ENCODE peak calls at places on chromosomes 4 and X, in six cellular contexts. G is A549, K is GM12878, F is K562, Q is upper lobe of left lung, P is HepG2. L is an unnamed sample.

GRCh38 chr4:113024373-113024772 is 25.1 kb upstream of the ANK2 start:
- ATAC-seq in G (no peak), K (no peak), F (no peak), Q (no peak), P (no peak), L (no peak)

GRCh38 chr4:145839151-145839550 is 99.5 kb downstream of the ZNF827 start:
- ATAC-seq in G (no peak), K (no peak), F (no peak), Q (no peak), P (no peak), L (no peak)

GRCh38 chr4:15982833-15983528 is 20.0 kb upstream of the FGFBP2 start:
- ATAC-seq in G (no peak), K (no peak), F (no peak), Q (no peak), P (no peak), L (no peak)

GRCh38 chr4:2175990-2176698 is 65.8 kb downstream of the HAUS3 start:
- ATAC-seq in G (no peak), K (no peak), F (peak), Q (no peak), P (no peak), L (no peak)

GRCh38 chrX:116185163-116185562 is 14.6 kb downstream of the AGTR2 start:
- ATAC-seq in G (no peak), K (no peak), F (no peak), Q (no peak), P (no peak), L (no peak)

GRCh38 chrX:134743121-134743520 is 84.8 kb upstream of the PLAC1 start:
- ATAC-seq in G (no peak), K (no peak), F (no peak), Q (peak), P (no peak), L (no peak)

GRCh38 chr4:44446801-44447562 is 1.6 kb downstream of the KCTD8 start:
- ATAC-seq in G (no peak), K (no peak), F (no peak), Q (no peak), P (no peak), L (no peak)

GRCh38 chrX:70398899-70399298 is 24.2 kb upstream of the GDPD2 start:
- ATAC-seq in G (no peak), K (no peak), F (no peak), Q (no peak), P (peak), L (no peak)

GRCh38 chr4:145935253-145936141 is 3.1 kb downstream of the ZNF827 start:
- ATAC-seq in G (peak), K (peak), F (no peak), Q (peak), P (peak), L (no peak)

GRCh38 chr4:119510750-119511149 is 117.9 kb downstream of the PDE5A start:
- ATAC-seq in G (no peak), K (no peak), F (no peak), Q (no peak), P (no peak), L (peak)
- TF ChIP-seq EP300 in G (no peak), K (no peak), F (no peak), Q (no peak), P (no peak), L (no peak)

DNA sequence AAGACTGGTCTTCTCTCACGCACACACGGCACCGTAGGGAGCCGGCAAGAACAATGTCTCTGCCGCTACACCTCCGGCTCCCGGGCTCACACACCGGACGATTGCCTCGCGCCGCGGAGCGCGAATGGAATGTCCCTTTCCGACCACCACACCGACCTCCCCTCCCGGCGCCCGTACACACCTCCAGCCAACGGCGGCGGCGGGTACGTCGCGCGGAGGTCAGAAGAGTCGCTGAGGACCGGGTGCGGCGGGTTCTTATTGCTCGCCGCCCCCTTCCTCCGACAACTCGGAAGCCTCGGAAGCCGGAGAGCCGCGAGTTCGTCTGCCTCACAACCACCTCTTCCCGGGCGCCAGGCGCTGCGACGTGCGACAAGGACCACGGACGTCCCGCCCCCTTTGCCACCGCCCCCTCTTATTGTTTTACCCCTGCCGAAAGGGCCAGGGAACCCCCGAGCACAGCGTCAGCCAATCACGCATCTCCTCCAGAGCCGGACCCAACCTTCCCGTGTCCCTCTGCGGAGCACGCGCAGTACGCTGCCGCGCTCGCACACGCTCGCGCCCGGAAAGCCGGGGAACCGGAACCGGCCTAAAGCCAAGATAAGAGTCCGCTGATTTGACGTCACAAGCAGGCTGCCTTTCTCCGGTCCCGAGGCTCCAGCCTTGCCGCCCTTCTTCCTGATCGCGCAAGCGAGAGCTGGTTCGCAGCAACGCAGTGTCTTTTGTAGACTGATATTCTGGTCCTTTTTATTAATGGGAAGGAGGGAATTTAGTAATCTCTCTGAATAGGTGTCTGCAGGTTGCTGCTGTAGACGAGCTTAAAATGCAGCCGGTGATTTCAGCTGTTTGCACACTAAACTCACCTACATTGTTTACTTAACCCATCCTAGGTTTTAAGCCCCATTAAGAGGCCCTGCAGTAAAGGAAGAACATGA is at the start of gene G3BP2:
- ATAC-seq in G (peak), K (peak), F (peak), Q (peak), P (peak), L (peak)
- TF ChIP-seq EP300 in G (no peak), K (no peak), F (peak), Q (no peak), P (no peak), L (no peak)

GRCh38 chr4:70721747-70722146 is at the start of gene RUFY3:
- ATAC-seq in G (peak), K (peak), F (peak), Q (peak), P (no peak), L (peak)

GRCh38 chr4:70718811-70719604 is 2.8 kb upstream of the RUFY3 start:
- ATAC-seq in G (no peak), K (no peak), F (no peak), Q (no peak), P (no peak), L (no peak)

GRCh38 chr4:70725633-70726032 is 3.9 kb downstream of the RUFY3 start:
- ATAC-seq in G (no peak), K (no peak), F (no peak), Q (no peak), P (no peak), L (no peak)

GRCh38 chr4:70724463-70724862 is 2.7 kb downstream of the RUFY3 start:
- ATAC-seq in G (no peak), K (no peak), F (no peak), Q (no peak), P (no peak), L (no peak)

GRCh38 chr4:70722199-70722791 is 531 bp downstream of the RUFY3 start:
- ATAC-seq in G (no peak), K (no peak), F (peak), Q (peak), P (no peak), L (no peak)
- TF ChIP-seq EP300 in G (no peak), K (no peak), F (no peak), Q (no peak), P (no peak), L (no peak)

GRCh38 chr4:118765399-118765798 is 70.5 kb downstream of the SEC24D start:
- ATAC-seq in G (peak), K (no peak), F (peak), Q (peak), P (no peak), L (peak)

GRCh38 chr4:118760493-118760892 is 75.3 kb downstream of the METTL14 start:
- ATAC-seq in G (no peak), K (peak), F (no peak), Q (no peak), P (no peak), L (no peak)

GRCh38 chr4:118761387-118762016 is 74.4 kb downstream of the SEC24D start:
- ATAC-seq in G (no peak), K (no peak), F (no peak), Q (no peak), P (no peak), L (no peak)

GRCh38 chr4:118762146-118762545 is 73.8 kb downstream of the SEC24D start:
- ATAC-seq in G (no peak), K (no peak), F (no peak), Q (no peak), P (no peak), L (no peak)

DNA sequence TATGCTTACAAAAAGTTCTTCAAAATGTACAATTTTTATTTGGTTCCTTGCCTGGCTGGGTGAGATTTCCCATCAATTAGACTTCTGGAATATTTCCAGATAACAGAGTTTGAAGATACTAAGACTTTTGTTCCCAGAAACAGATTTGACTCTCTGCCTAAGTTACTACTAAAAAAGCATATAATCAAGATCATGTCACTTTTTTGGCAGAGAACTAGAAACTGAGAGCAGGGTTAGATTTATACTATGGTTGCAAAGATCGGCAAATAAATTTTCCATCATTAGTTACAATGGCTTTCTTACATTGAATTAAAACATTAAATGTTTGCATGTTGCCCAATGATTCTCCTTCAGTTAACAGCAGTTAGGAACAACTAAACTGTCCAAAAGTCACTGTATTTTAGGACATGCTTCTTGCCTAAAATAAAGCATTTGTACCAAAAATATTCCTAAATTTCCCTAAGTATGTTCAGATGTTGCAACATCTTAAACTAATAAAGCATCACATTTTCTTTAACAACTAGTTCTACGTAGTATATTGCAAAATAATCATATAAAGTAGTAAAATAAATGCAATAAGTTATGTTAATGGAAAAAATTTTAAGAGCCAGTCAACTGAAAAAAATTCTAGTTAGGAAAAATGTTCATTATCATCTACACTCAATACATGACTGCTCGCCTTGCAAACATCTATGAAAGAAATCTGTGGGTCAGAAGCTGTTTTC is 73.0 kb downstream of the SEC24D start:
- ATAC-seq in G (no peak), K (no peak), F (no peak), Q (no peak), P (no peak), L (no peak)
- TF ChIP-seq EP300 in G (no peak), K (no peak), F (no peak), Q (no peak), P (no peak), L (no peak)

DNA sequence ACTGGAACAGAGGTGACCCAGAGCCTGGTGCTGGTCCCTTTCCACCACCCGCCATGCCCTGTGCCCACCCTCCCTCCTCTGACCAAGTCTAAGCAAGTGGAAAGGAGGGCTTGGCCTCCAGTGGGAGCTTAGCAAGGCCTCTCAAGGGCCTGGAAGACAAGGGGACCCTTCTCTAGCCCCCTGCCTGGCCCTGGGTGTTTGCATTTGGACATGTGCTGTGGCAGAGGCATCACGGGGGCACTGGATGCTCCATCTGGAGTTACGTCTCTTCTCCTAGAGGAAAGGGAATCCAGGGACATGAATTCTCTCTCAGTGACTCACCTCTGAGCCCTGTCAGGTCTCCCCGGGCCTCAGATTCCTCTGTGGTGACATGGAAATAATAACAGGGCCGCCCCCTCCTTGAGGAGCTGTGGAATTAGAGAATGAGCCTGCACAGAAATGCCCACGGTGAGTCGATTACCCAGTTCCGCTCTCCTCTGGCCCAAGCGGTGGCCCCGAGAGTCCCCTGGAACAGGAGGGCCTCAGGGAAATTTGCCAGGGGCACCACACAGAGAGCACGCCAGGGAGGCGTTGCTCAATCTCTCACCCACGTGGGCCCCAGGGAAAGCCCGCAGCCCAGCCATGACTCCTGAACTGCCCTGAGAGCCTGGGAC is 189.7 kb downstream of the BCOR start:
- ATAC-seq in G (peak), K (peak), F (no peak), Q (peak), P (peak), L (peak)
- TF ChIP-seq EP300 in G (peak), K (no peak), F (no peak), Q (no peak), P (no peak), L (no peak)

DNA sequence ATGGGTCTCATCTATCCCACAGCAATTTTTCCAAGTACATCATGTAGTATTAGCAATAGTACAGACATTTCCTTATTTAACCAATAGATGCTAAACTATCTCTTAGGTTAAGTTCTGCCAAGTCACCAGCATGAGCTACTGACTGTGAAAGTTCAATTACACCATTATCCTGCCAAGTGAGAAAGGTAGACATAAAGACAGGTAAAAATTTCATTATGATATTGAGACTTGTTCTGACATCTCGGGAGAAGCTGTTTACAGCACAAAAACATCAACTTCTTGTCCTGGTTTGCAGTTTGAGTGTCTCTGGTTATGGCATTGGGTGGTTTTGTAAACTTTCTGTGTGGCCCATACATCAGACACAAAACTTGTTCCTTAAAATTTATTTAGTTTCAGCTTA is 622.4 kb upstream of the PCDH10 start:
- ATAC-seq in G (no peak), K (no peak), F (no peak), Q (no peak), P (no peak), L (no peak)
- TF ChIP-seq EP300 in G (no peak), K (no peak), F (no peak), Q (no peak), P (no peak), L (no peak)

L was measured in gastroesophageal sphincter.